ENCODE peak calls at places on chromosomes 3 and 15, in six cellular contexts. B, R, O, I, T and W are unnamed samples.

GRCh38 chr3:127809211-127809610 is 13.1 kb downstream of the MGLL start:
- DNase-seq in B (no peak), R (no peak), O (no peak), I (no peak), T (no peak), W (no peak)

GRCh38 chr3:188546835-188547670 is 393.1 kb downstream of the LPP start:
- DNase-seq in B (no peak), R (no peak), O (peak), I (no peak), T (no peak), W (no peak)

GRCh38 chr3:147616998-147617619 is 207.9 kb downstream of the ZIC1 start:
- DNase-seq in B (no peak), R (no peak), O (peak), I (no peak), T (no peak), W (no peak)

GRCh38 chr15:39281094-39281493 is 299.8 kb upstream of the THBS1 start:
- DNase-seq in B (no peak), R (no peak), O (peak), I (no peak), T (no peak), W (no peak)

GRCh38 chr3:141095546-141095937 is 44.4 kb downstream of the SPSB4 start:
- DNase-seq in B (no peak), R (no peak), O (no peak), I (no peak), T (no peak), W (no peak)

GRCh38 chr15:60704129-60704528 is 225.2 kb upstream of the ICE2 start:
- DNase-seq in B (no peak), R (no peak), O (no peak), I (no peak), T (no peak), W (no peak)

GRCh38 chr3:37458162-37458895 is 283.9 kb upstream of the LRRFIP2 start:
- DNase-seq in B (no peak), R (no peak), O (no peak), I (no peak), T (no peak), W (peak)

GRCh38 chr3:149969110-149969944 is 1.4 kb downstream of the PFN2 start:
- DNase-seq in B (no peak), R (peak), O (peak), I (peak), T (peak), W (no peak)

GRCh38 chr3:117955196-117955595 is 1079.5 kb downstream of the IGSF11 start:
- DNase-seq in B (no peak), R (no peak), O (peak), I (no peak), T (no peak), W (no peak)

GRCh38 chr15:73751896-73752816 is 995 bp downstream of the INSYN1 start:
- DNase-seq in B (no peak), R (no peak), O (peak), I (no peak), T (no peak), W (no peak)

GRCh38 chr3:108297636-108298035 is 1.3 kb downstream of the HHLA2 start:
- DNase-seq in B (no peak), R (peak), O (no peak), I (no peak), T (peak), W (no peak)

GRCh38 chr15:45126535-45127158 is 3.0 kb downstream of the DUOXA1 start:
- DNase-seq in B (peak), R (no peak), O (no peak), I (peak), T (no peak), W (no peak)

GRCh38 chr15:70318996-70319465 is 221.3 kb upstream of the TLE3 start:
- DNase-seq in B (no peak), R (no peak), O (peak), I (no peak), T (no peak), W (no peak)

GRCh38 chr3:154188416-154188815 is 67.2 kb downstream of the ARHGEF26 start:
- DNase-seq in B (no peak), R (no peak), O (no peak), I (no peak), T (no peak), W (no peak)

GRCh38 chr3:169659096-169659521 is 4.4 kb downstream of the MECOM start:
- DNase-seq in B (no peak), R (peak), O (no peak), I (no peak), T (peak), W (peak)

GRCh38 chr3:66392966-66393485 is 107.8 kb downstream of the LRIG1 start:
- DNase-seq in B (no peak), R (peak), O (no peak), I (no peak), T (no peak), W (no peak)

GRCh38 chr3:193231201-193231600 is 9.8 kb upstream of the PLAAT1 start:
- DNase-seq in B (no peak), R (no peak), O (no peak), I (no peak), T (no peak), W (no peak)

GRCh38 chr3:125186800-125187598 is 25.5 kb downstream of the SLC12A8 start:
- DNase-seq in B (no peak), R (no peak), O (no peak), I (no peak), T (no peak), W (no peak)

DNA sequence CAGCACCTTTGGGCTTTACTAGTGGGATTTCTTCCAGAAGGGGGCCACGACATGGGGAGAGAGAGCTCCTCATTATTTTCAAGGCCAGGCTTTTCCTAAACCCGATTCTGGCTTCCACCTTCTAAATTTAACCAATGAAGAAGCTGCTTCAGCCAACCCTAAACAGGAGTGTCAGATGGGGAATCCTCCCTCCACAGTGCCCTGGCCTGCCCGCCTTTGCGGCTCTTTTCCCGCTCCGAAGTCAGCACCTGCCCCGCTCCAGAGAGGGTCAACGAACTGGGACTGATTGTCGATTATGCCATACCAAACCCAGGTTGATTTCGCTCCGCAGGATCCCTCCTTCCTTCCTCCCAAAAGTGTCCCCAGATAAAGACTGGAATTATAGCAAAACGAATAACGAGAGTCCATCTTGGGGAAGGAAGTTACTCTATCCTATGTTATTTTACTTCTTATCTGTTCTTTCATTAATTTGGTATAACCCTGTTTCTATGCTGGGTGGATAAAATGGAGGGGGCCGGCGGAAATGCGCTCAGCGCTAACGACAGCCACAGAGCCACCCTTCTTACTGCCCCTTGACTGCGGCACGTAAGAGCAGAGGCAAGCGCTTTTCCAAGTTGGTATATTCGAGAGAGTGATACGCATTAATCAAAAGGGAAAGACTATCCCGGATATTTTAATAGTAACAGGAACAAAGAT is 10.8 kb downstream of the SHOX2 start:
- DNase-seq in B (no peak), R (no peak), O (no peak), I (no peak), T (no peak), W (no peak)
- H3K27ac ChIP-seq in B (no peak), R (no peak), O (no peak), I (no peak), T (no peak), W (no peak)

GRCh38 chr3:16060945-16061344 is 113.5 kb upstream of the GALNT15 start:
- DNase-seq in B (no peak), R (no peak), O (peak), I (peak), T (no peak), W (no peak)

GRCh38 chr3:16059700-16060357 is 114.7 kb upstream of the GALNT15 start:
- DNase-seq in B (no peak), R (no peak), O (no peak), I (no peak), T (no peak), W (no peak)

GRCh38 chr3:16059081-16059537 is 115.4 kb upstream of the GALNT15 start:
- DNase-seq in B (no peak), R (no peak), O (peak), I (no peak), T (no peak), W (no peak)

GRCh38 chr3:16061491-16061890 is 113.0 kb upstream of the GALNT15 start:
- DNase-seq in B (no peak), R (no peak), O (no peak), I (no peak), T (no peak), W (no peak)

DNA sequence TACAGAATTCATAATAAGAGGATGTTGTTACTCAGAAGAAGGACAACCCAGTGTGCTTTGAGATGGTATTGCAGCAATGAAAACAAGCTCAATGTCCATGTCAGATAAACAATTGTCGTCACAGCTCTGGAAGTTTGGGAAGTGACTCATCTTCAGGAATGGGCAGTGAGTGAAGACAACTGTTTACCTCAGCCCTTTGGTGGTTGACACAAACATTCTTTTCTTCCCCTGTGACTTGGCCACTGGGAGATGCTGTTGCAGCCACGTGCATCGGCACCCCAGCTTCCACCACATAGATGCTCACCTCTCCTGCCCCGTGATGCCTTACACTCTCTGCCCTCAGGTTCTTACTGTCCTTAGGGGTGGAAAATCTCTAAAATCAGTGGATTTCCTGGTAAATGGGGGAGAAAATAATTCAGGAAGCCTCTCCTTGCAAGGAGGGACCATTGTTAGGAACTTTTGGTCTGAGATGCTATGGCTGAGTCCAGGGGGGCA is 114.1 kb upstream of the GALNT15 start:
- DNase-seq in B (no peak), R (peak), O (peak), I (no peak), T (no peak), W (peak)
- TF ChIP-seq CTCF in B (peak), R (no peak), O (no peak), I (no peak), T (no peak), W (no peak)

DNA sequence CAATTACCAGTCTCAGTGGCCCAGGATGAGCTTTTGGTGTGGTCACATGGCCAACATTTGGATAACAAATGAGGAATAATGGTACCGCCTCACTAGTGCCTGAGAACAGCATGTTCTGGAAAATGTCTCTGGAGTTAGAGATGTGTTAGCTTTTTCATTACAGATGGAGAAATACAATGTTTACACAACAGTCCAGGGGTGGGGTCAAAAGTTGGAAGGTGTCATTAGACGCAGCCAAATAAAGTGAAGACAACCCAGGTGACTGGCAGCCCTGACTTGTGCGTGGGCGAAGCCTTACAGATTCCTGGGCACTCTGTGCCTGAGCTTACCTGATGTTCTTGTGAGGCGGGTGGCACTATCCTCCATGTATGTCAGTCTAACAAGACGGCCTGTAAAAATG is 12.8 kb downstream of the IL17RB start:
- DNase-seq in B (no peak), R (no peak), O (no peak), I (no peak), T (no peak), W (no peak)
- H3K27ac ChIP-seq in B (no peak), R (no peak), O (no peak), I (no peak), T (no peak), W (no peak)

GRCh38 chr3:34108976-34109375 is 310.5 kb downstream of the PDCD6IP start:
- DNase-seq in B (no peak), R (no peak), O (no peak), I (no peak), T (no peak), W (no peak)

GRCh38 chr3:34107669-34108068 is 309.2 kb downstream of the PDCD6IP start:
- DNase-seq in B (no peak), R (no peak), O (no peak), I (no peak), T (no peak), W (no peak)

GRCh38 chr3:34109846-34110245 is 311.4 kb downstream of the PDCD6IP start:
- DNase-seq in B (no peak), R (no peak), O (no peak), I (no peak), T (no peak), W (no peak)

GRCh38 chr3:34106379-34106778 is 307.9 kb downstream of the PDCD6IP start:
- DNase-seq in B (no peak), R (no peak), O (no peak), I (no peak), T (no peak), W (no peak)

DNA sequence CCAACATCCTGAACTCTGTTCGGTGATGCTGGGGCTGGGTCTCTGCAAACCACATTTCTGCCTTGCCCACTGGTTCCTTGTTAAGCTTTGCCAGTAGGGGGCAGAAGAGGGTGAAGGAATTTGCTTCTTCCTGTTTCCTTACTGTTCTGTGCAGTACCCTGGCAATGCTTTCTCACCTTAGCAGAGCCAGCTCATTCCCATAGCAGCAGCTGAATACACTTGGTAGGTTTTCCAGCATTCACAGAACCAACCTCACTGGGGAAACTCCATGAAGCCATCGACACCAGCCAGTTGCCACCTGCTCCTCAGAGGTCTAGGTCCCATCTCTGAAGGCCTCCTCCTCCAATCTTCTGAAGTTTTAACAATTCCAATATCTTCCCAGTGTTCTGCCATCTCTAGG is 308.4 kb downstream of the PDCD6IP start:
- DNase-seq in B (no peak), R (no peak), O (no peak), I (peak), T (no peak), W (no peak)
- TF ChIP-seq CTCF in B (peak), R (no peak), O (no peak), I (peak), T (no peak), W (no peak)

GRCh38 chr3:171736556-171736955 is 73.7 kb downstream of the PLD1 start:
- DNase-seq in B (no peak), R (no peak), O (no peak), I (no peak), T (no peak), W (no peak)

GRCh38 chr3:171745577-171746319 is 64.5 kb downstream of the PLD1 start:
- DNase-seq in B (no peak), R (no peak), O (no peak), I (no peak), T (no peak), W (no peak)

GRCh38 chr3:171743327-171744054 is 66.8 kb downstream of the PLD1 start:
- DNase-seq in B (no peak), R (no peak), O (no peak), I (no peak), T (no peak), W (no peak)

GRCh38 chr3:171744055-171744741 is 66.1 kb downstream of the PLD1 start:
- DNase-seq in B (no peak), R (no peak), O (no peak), I (no peak), T (no peak), W (no peak)

GRCh38 chr3:171741377-171741776 is 68.9 kb downstream of the PLD1 start:
- DNase-seq in B (no peak), R (no peak), O (no peak), I (no peak), T (no peak), W (no peak)
- H3K27ac ChIP-seq in B (no peak), R (no peak), O (no peak), I (no peak), T (no peak), W (no peak)

GRCh38 chr15:94582368-94582767 is 351.0 kb downstream of the MCTP2 start:
- DNase-seq in B (no peak), R (no peak), O (no peak), I (peak), T (no peak), W (no peak)
- TF ChIP-seq CTCF in B (peak), R (no peak), O (no peak), I (no peak), T (no peak), W (peak)

GRCh38 chr3:197478746-197479668 is 76.8 kb downstream of the BDH1 start:
- DNase-seq in B (no peak), R (peak), O (peak), I (no peak), T (no peak), W (no peak)
- H3K27ac ChIP-seq in B (no peak), R (no peak), O (no peak), I (no peak), T (no peak), W (no peak)

GRCh38 chr3:30628931-30629590 is 22.7 kb downstream of the TGFBR2 start:
- DNase-seq in B (no peak), R (no peak), O (no peak), I (no peak), T (no peak), W (no peak)
- TF ChIP-seq CTCF in B (peak), R (peak), O (no peak), I (no peak), T (no peak), W (peak)

DNA sequence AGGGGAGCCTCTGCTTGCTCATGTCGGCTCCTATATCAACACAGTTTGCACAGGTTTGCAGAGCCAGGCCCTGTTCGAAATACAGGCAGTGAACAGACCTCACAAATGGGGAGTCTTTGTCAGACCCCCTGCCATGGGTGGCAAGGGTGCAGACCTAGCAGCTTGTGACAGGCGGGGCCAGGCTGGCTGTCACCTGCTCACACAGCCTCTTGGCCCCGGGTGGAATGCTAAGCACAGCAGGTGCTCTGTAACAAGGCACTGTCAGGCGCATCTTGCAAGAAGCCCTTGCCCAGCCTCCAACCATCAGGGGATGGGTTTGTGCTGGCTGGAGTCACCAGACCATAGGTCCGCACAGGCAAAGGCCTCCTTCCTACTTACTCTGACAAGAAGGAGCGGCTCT is 47.3 kb downstream of the BDH1 start:
- DNase-seq in B (no peak), R (no peak), O (no peak), I (no peak), T (no peak), W (no peak)
- H3K27ac ChIP-seq in B (no peak), R (no peak), O (no peak), I (no peak), T (no peak), W (no peak)

GRCh38 chr3:8110966-8111798 is 390.4 kb upstream of the LMCD1 start:
- DNase-seq in B (no peak), R (peak), O (peak), I (peak), T (peak), W (peak)
- TF ChIP-seq CTCF in B (peak), R (peak), O (peak), I (peak), T (peak), W (peak)